ENCODE peak calls at places on chromosomes 1 and 21, in four cellular contexts. R is esophagus squamous epithelium, S is neuronal stem cell, M is HCT116. Q is an unnamed sample.

GRCh38 chr1:3501856-3502665 is 47.6 kb downstream of the ARHGEF16 start:
- DNase-seq in R (peak; percentile 60), M (no peak), S (peak; percentile 79), Q (peak; percentile 85)

GRCh38 chr1:201394596-201394995 is 4.5 kb downstream of the LAD1 start:
- DNase-seq in M (no peak), S (no peak), R (no peak), Q (no peak)

GRCh38 chr1:2414297-2414958 is 2.1 kb upstream of the PEX10 start:
- DNase-seq in R (no peak), M (no peak), S (peak; percentile 72), Q (peak; percentile 65)

GRCh38 chr21:29187939-29188338 is 57.5 kb downstream of the MAP3K7CL start:
- DNase-seq in R (no peak), M (peak; percentile 59), S (no peak), Q (no peak)

GRCh38 chr1:51671527-51672325 is 54.8 kb downstream of the OSBPL9 start:
- DNase-seq in M (no peak), R (no peak), S (no peak), Q (peak; percentile 46)

GRCh38 chr1:50774759-50775351 is 185.2 kb downstream of the FAF1 start:
- DNase-seq in M (peak; percentile 48), R (no peak), S (peak; percentile 45), Q (peak; percentile 64)

GRCh38 chr1:145960468-145961108 is 2.8 kb upstream of the LIX1L start:
- DNase-seq in S (peak; percentile 73), R (no peak), M (no peak), Q (peak; percentile 91)

GRCh38 chr21:23853796-23854379 is 1753.4 kb downstream of the MRPL39 start:
- DNase-seq in M (no peak), S (peak; percentile 6), R (no peak), Q (peak; percentile 40)

GRCh38 chr1:204659061-204659460 is 26.5 kb downstream of the LRRN2 start:
- DNase-seq in S (no peak), R (no peak), M (no peak), Q (no peak)

GRCh38 chr21:37886120-37886519 is 30.1 kb downstream of the KCNJ6 start:
- DNase-seq in S (no peak), M (no peak), R (no peak), Q (no peak)

GRCh38 chr1:228459091-228459993 is 27.8 kb upstream of the RNF187 start:
- DNase-seq in R (no peak), S (peak; percentile 64), M (peak; percentile 85), Q (peak; percentile 89)

GRCh38 chr1:26081267-26082019 is 14.0 kb upstream of the TRIM63 start:
- DNase-seq in S (no peak), R (no peak), M (no peak), Q (no peak)

GRCh38 chr1:53740621-53741105 is 1.7 kb upstream of the GLIS1 start:
- DNase-seq in S (no peak), R (no peak), M (no peak), Q (no peak)

GRCh38 chr1:53604291-53604919 is 134.6 kb downstream of the GLIS1 start:
- DNase-seq in M (no peak), S (no peak), R (no peak), Q (no peak)

GRCh38 chr1:46062651-46063319 is 69.6 kb downstream of the PIK3R3 start:
- DNase-seq in S (no peak), M (no peak), R (no peak), Q (no peak)

GRCh38 chr1:145872421-145872891 is 13.2 kb downstream of the ANKRD35 start:
- DNase-seq in M (no peak), R (no peak), S (no peak), Q (peak; percentile 48)

GRCh38 chr1:201488817-201489581 is 17.9 kb downstream of the CSRP1 start:
- DNase-seq in R (no peak), S (no peak), M (peak; percentile 68), Q (no peak)

GRCh38 chr21:34202553-34203332 is 129.4 kb downstream of the MRPS6 start:
- DNase-seq in S (peak; percentile 54), R (no peak), M (peak; percentile 3), Q (peak; percentile 92)

GRCh38 chr1:200780545-200781444 is 42.1 kb downstream of the CAMSAP2 start:
- DNase-seq in M (no peak), S (no peak), R (no peak), Q (peak; percentile 60)

GRCh38 chr21:46063734-46064680 is 33.9 kb upstream of the COL6A2 start:
- DNase-seq in S (no peak), R (no peak), M (no peak), Q (no peak)

GRCh38 chr1:221435510-221435909 is 306.4 kb downstream of the DUSP10 start:
- DNase-seq in S (peak; percentile 24), M (peak; percentile 46), R (no peak), Q (peak; percentile 76)

GRCh38 chr1:204216880-204217647 is 3.3 kb upstream of the GOLT1A start:
- DNase-seq in R (no peak), S (no peak), M (no peak), Q (no peak)

GRCh38 chr1:197001828-197002227 is 24.5 kb downstream of the CFHR5 start:
- DNase-seq in M (no peak), S (no peak), R (no peak), Q (no peak)

DNA sequence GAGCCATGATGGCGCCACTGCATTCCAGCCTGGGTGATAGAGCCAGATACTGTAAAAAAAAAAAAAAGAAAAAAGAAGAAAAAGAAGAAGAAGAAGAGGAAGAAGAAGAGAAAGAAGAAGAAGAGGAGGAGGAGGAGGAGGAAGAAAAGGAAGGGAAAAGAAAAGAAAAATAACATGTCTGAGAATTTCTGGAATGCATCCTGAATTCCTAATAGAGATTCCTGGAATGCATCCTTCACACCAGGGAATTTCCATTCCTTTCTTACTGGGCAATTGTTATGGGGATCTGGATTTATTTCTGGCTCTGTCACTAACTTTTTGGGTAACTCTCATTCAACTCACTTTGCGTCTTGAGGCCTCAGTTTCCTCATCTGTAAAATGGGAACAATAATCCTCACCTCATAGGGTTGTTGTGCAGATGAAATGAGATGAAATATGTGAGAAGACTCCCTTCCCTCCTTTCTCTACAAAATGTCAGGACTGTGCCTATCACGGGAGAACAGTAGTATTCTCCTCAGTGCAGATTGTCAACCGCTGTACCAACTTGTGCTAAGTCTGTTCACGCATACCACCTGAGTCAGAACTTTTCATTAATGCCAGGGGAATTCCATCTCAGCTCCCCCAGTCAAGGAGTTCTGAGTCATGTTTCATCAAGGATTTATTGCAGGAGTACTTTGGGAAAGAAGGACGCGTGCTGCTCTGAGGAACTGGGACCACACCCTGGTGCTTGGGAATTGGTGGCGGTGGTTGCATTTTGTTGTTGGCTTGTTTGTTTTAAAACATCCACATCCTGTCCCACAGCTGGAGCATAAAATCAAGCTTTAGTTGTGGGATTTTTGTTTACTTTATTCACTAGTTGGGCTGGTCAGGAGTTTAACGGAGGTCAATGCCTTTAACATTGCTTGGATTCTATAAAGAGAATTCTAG is 42.4 kb upstream of the ROR1 start:
- DNase-seq in M (peak; percentile 81), R (no peak), S (no peak), Q (peak; percentile 86)
- H3K4me3 ChIP-seq in M (peak overlapping the region; percentile 38), R (no peak overlapping the region), S (no peak overlapping the region), Q (no peak overlapping the region)

DNA sequence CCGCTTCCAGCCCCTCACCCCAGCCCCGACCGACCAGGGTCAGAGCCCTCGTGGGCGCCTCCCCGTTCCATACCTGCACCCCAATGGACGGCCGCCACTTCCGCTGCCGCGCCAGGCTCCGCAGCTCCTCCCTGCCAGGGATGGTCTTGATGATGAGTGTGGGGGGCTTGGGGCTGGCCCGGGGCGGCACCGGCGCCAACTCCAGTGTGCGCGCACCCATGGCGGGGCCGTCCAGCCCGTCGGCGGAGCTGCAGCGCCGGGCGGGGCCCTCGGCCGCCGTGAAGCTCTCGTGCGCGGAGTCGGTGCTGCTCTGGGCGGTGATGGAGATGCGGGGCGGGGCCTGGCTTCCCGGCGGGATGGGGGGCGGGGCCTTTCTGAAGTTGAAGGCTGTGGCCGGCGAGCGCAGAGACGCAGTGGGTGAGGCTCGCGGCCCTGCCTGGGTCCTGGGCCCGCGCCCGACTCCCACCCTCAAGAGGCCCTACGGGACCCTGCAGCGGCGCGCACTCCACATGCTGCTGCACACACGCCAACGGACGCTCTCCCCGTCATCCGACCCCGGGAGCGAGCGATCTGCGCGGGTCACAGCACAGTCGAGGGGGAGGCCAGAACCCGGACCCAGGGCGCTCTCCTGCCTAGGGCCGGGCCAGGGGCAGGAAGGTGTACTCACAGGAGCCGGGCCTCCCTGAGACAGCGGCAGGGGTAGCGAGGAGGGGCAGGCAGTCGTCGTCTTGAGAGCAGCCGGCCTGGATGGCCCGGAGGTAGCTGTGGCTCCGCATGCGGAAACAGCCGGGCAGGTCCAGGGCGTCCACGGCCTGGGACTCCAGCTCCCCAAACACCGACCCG is 26.1 kb upstream of the SMIM12 start:
- DNase-seq in S (peak; percentile 43), M (no peak), R (no peak), Q (peak; percentile 65)
- H3K4me3 ChIP-seq in S (peak overlapping the region; percentile 30), M (no peak overlapping the region), R (peak overlapping the region; percentile 39), Q (no peak overlapping the region)

GRCh38 chr1:90725961-90726715 is 9.0 kb upstream of the BARHL2 start:
- DNase-seq in S (no peak), M (no peak), R (no peak), Q (peak; percentile 60)
- H3K4me3 ChIP-seq in S (peak overlapping the region; percentile 35), M (no peak overlapping the region), R (peak overlapping the region; percentile 31), Q (no peak overlapping the region)

DNA sequence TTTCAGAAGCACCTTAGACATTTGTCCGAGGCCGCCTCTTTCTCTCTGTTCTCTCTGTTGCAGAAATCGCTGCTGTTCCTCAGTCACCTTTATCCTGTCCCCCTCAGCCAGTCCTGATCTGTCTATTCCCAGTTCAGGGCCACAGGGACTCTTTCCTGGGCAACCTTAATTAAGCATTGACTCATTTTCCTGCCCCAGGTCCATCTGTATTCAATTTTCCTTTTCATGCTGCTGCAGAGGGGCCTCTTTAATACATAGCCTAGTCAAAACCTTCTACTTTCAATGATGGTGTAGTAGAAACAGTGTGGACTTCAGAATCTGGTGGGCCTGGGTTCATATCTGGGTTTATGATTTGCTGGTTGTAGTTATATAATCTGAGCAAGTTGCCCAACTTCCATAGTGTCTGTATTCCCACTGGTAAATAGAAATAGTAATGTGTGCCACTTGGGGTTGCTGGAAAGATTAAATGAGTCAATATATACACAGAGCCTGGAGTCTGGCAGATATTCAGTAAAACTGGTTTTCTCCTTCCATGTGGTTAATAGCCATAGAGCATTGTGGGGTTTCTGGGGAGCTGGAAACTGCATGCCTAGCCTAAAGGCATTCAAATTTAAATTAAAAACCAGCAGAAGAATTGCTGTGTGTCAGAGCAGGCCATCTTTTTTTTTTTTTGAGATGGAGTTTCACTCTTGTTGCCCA is 4.5 kb downstream of the TRAF5 start:
- DNase-seq in S (no peak), R (no peak), M (no peak), Q (no peak)
- H3K4me3 ChIP-seq in S (no peak overlapping the region), R (no peak overlapping the region), M (no peak overlapping the region), Q (no peak overlapping the region)